ENCODE peak calls at places on chromosomes 13 and 19, in seven cellular contexts. G, F, I, A, Q, D and X are unnamed samples. For H3K9me3, the result is how much of the 10 kb centered on the place peaks cover.

GRCh38 chr13:82772802-82773201 is 1109.5 kb downstream of the SLITRK1 start:
- DNase-seq in G (no peak), D (no peak), I (no peak), F (no peak), Q (no peak), A (no peak), X (no peak)

GRCh38 chr13:33745370-33746324 is 72.3 kb upstream of the RFC3 start:
- DNase-seq in A (no peak), Q (no peak), D (no peak), I (no peak), G (no peak), F (peak), X (no peak)

GRCh38 chr13:99978781-99979452 is 2.7 kb upstream of the ZIC2 start:
- DNase-seq in D (no peak), F (no peak), A (no peak), I (peak), G (no peak), Q (no peak), X (peak)

GRCh38 chr19:10543420-10544241 is at the start of gene ATG4D:
- DNase-seq in Q (no peak), F (peak), I (peak), G (peak), A (peak), D (peak), X (peak)

GRCh38 chr19:30064776-30065494 is 122.9 kb downstream of the URI1 start:
- DNase-seq in G (no peak), Q (no peak), A (no peak), I (no peak), D (no peak), F (peak), X (no peak)

GRCh38 chr13:101308247-101309013 is 107.9 kb downstream of the NALCN start:
- DNase-seq in G (no peak), A (no peak), F (no peak), Q (no peak), D (no peak), I (no peak), X (peak)

GRCh38 chr13:111537843-111538499 is 217.5 kb downstream of the TEX29 start:
- DNase-seq in I (no peak), D (no peak), F (no peak), Q (no peak), G (no peak), A (no peak), X (no peak)

GRCh38 chr19:11390933-11391680 is 7.0 kb upstream of the EPOR start:
- DNase-seq in I (no peak), A (no peak), Q (no peak), F (no peak), D (no peak), G (no peak), X (no peak)

GRCh38 chr13:41637578-41637977 is 180.2 kb downstream of the RGCC start:
- DNase-seq in A (no peak), D (no peak), Q (no peak), F (no peak), I (no peak), G (no peak), X (no peak)

GRCh38 chr13:102773441-102774209 is at the start of gene TEX30:
- DNase-seq in Q (peak), I (peak), G (peak), D (peak), A (peak), F (peak), X (peak)

GRCh38 chr19:40467007-40467565 is 285 bp downstream of the SPTBN4 start:
- DNase-seq in G (peak), I (no peak), D (no peak), A (no peak), Q (no peak), F (no peak), X (no peak)

GRCh38 chr19:4060621-4061177 is 6.0 kb downstream of the ZBTB7A start:
- DNase-seq in G (peak), D (no peak), Q (no peak), I (peak), F (no peak), A (no peak), X (no peak)
- H3K4me3 ChIP-seq in G (peak), D (no peak), Q (peak), I (peak), F (no peak), A (no peak), X (no peak)

GRCh38 chr19:57473646-57474045 is 3.7 kb downstream of the ZNF772 start:
- DNase-seq in D (no peak), I (no peak), F (no peak), Q (no peak), G (no peak), A (no peak), X (no peak)
- H3K9me3 ChIP-seq in D (half or more), I (under half), F (under half), Q (under half), G (under half), A (half or more), X (half or more)

DNA sequence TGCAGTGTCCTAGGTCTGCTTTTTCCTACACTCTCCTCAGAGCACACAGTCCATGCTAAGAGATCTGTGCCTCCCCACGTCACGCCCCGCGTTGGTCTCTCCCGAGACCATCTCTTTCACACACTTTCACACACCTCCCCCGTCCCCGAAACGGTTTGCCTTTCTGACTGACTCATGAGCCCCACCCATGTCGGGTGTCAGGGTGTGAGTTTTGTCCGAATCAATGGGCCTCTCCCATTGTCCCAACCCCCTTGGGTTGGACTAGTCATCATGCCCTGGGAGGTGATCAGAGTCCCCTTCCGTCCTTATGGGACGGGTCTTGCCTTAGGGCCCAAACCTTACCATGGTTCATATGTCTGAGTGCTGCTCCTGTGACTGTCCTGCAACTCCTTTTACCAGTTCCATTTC is 214.0 kb upstream of the HTR2A start:
- DNase-seq in D (no peak), A (no peak), F (no peak), Q (no peak), I (no peak), G (no peak), X (no peak)
- H3K4me3 ChIP-seq in D (no peak), A (no peak), F (no peak), Q (no peak), I (no peak), G (no peak), X (no peak)

GRCh38 chr19:23981863-23982262 is 67.2 kb downstream of the ZNF726 start:
- DNase-seq in I (no peak), D (no peak), A (no peak), Q (no peak), F (no peak), G (no peak), X (no peak)

GRCh38 chr19:23983406-23983805 is 68.7 kb downstream of the ZNF726 start:
- DNase-seq in A (no peak), Q (no peak), I (no peak), F (no peak), D (no peak), G (no peak), X (no peak)

GRCh38 chr19:23992348-23992747 is 77.7 kb downstream of the ZNF726 start:
- DNase-seq in I (no peak), Q (no peak), G (no peak), D (no peak), F (no peak), A (no peak), X (no peak)

GRCh38 chr19:23991170-23991569 is 76.5 kb downstream of the ZNF726 start:
- DNase-seq in F (no peak), Q (no peak), G (no peak), I (no peak), A (peak), D (no peak), X (no peak)

DNA sequence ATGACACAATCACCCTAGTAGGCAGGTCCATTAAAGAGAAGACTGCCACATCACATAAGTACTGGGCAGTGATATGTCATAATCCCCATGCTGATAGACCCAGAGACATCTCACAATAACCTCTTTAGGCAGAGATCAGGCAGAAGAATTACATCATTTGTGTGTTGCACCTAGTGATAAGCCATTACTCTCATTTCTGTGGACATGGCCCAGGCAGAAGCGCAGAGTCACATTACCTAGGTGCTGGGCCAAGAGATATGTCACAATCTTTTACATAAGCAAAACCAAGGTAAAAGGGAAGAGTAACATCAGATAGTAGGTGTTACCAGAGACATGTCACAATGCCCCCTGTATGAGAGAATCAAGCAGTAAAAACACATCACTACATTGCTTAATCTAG is 71.9 kb downstream of the ZNF726 start:
- DNase-seq in G (no peak), A (no peak), D (no peak), I (no peak), Q (no peak), F (no peak), X (no peak)
- H3K9me3 ChIP-seq in G (under half), A (under half), D (under half), I (under half), Q (under half), F (under half), X (under half)

GRCh38 chr19:19444694-19445155 is 39.2 kb downstream of the GATAD2A start:
- DNase-seq in A (peak), Q (no peak), F (no peak), D (no peak), I (no peak), G (no peak), X (peak)
- H3K4me3 ChIP-seq in A (no peak), Q (no peak), F (no peak), D (no peak), I (no peak), G (no peak), X (no peak)

GRCh38 chr19:2063824-2064223 is 12.8 kb upstream of the MKNK2 start:
- DNase-seq in I (no peak), Q (no peak), A (no peak), G (no peak), F (no peak), D (no peak), X (no peak)
- H3K9me3 ChIP-seq in I (under half), Q (under half), A (under half), G (under half), F (under half), D (under half), X (under half)

GRCh38 chr13:110135977-110136597 is 170.9 kb downstream of the COL4A1 start:
- DNase-seq in Q (no peak), I (no peak), D (no peak), A (no peak), G (no peak), F (no peak), X (no peak)

GRCh38 chr13:110138009-110138699 is 168.8 kb downstream of the COL4A1 start:
- DNase-seq in Q (no peak), F (peak), G (peak), I (peak), A (peak), D (no peak), X (peak)

GRCh38 chr13:110136660-110137585 is 170.0 kb downstream of the COL4A1 start:
- DNase-seq in F (no peak), Q (no peak), G (no peak), A (no peak), D (no peak), I (no peak), X (no peak)

GRCh38 chr13:110138700-110139036 is 168.3 kb downstream of the COL4A1 start:
- DNase-seq in F (no peak), Q (no peak), G (no peak), I (no peak), D (no peak), A (no peak), X (no peak)

GRCh38 chr13:110137677-110138008 is 169.3 kb downstream of the COL4A1 start:
- DNase-seq in I (peak), Q (no peak), F (peak), G (no peak), A (peak), D (no peak), X (no peak)
- H3K4me3 ChIP-seq in I (peak), Q (peak), F (peak), G (peak), A (peak), D (peak), X (peak)

GRCh38 chr19:34759218-34759917 is 13.6 kb downstream of the ZNF599 start:
- DNase-seq in G (no peak), A (no peak), F (no peak), I (no peak), D (no peak), Q (no peak), X (no peak)

GRCh38 chr19:34757441-34757840 is 15.6 kb downstream of the ZNF599 start:
- DNase-seq in A (no peak), Q (no peak), G (no peak), F (no peak), D (no peak), I (no peak), X (no peak)
- H3K9me3 ChIP-seq in A (half or more), Q (under half), G (under half), F (under half), D (half or more), I (under half), X (half or more)